ENCODE peak calls at places on chromosomes 6 and 20, in eight cellular contexts. One of them, this sample, is unnamed.
A peak's percentile ranks its signal among the peaks of the same experiment; 100 is the strongest.

GRCh38 chr6:39389372-39389767 is 66.9 kb upstream of the KCNK16 start:
- DNase-seq in spleen: no peak
- DNase-seq in left lung: no peak
- DNase-seq in psoas muscle: no peak
- DNase-seq in CD8-positive, alpha-beta T cell: no peak
- DNase-seq in aorta: no peak
- DNase-seq in hepatocyte: peak; percentile 29
- DNase-seq in kidney: no peak
- DNase-seq in this sample: no peak

GRCh38 chr6:24033284-24033683 is 92.7 kb upstream of the NRSN1 start:
- DNase-seq in CD8-positive, alpha-beta T cell: no peak
- DNase-seq in spleen: no peak
- DNase-seq in kidney: no peak
- DNase-seq in left lung: no peak
- DNase-seq in psoas muscle: no peak
- DNase-seq in hepatocyte: no peak
- DNase-seq in aorta: no peak
- DNase-seq in this sample: no peak

GRCh38 chr6:149453597-149454340 is 31.0 kb downstream of the ZC3H12D start:
- DNase-seq in hepatocyte: no peak
- DNase-seq in CD8-positive, alpha-beta T cell: no peak
- DNase-seq in psoas muscle: no peak
- DNase-seq in aorta: peak; percentile 51
- DNase-seq in left lung: no peak
- DNase-seq in kidney: no peak
- DNase-seq in spleen: peak; percentile 46
- DNase-seq in this sample: no peak

GRCh38 chr6:28903686-28904085 is 20.1 kb downstream of the TRIM27 start:
- DNase-seq in left lung: no peak
- DNase-seq in spleen: no peak
- DNase-seq in hepatocyte: no peak
- DNase-seq in psoas muscle: no peak
- DNase-seq in kidney: no peak
- DNase-seq in CD8-positive, alpha-beta T cell: no peak
- DNase-seq in aorta: no peak
- DNase-seq in this sample: no peak

GRCh38 chr6:151959086-151959485 is 151.6 kb downstream of the ESR1 start:
- DNase-seq in psoas muscle: no peak
- DNase-seq in hepatocyte: no peak
- DNase-seq in spleen: no peak
- DNase-seq in left lung: no peak
- DNase-seq in CD8-positive, alpha-beta T cell: no peak
- DNase-seq in aorta: no peak
- DNase-seq in kidney: no peak
- DNase-seq in this sample: no peak

GRCh38 chr20:32945710-32946221 is 58.5 kb downstream of the SUN5 start:
- DNase-seq in left lung: no peak
- DNase-seq in aorta: no peak
- DNase-seq in kidney: no peak
- DNase-seq in spleen: no peak
- DNase-seq in hepatocyte: no peak
- DNase-seq in psoas muscle: no peak
- DNase-seq in CD8-positive, alpha-beta T cell: no peak
- DNase-seq in this sample: no peak

GRCh38 chr20:59752101-59752586 is 147.8 kb downstream of the PHACTR3 start:
- DNase-seq in left lung: no peak
- DNase-seq in psoas muscle: no peak
- DNase-seq in spleen: peak; percentile 79
- DNase-seq in CD8-positive, alpha-beta T cell: no peak
- DNase-seq in hepatocyte: no peak
- DNase-seq in kidney: no peak
- DNase-seq in aorta: no peak
- DNase-seq in this sample: no peak

GRCh38 chr6:13296536-13296997 is 31.8 kb downstream of the TBC1D7 start:
- DNase-seq in kidney: no peak
- DNase-seq in left lung: no peak
- DNase-seq in psoas muscle: no peak
- DNase-seq in aorta: no peak
- DNase-seq in spleen: no peak
- DNase-seq in CD8-positive, alpha-beta T cell: no peak
- DNase-seq in hepatocyte: no peak
- DNase-seq in this sample: no peak

GRCh38 chr6:39930540-39930939 is 3.7 kb downstream of the MOCS1 start:
- DNase-seq in aorta: no peak
- DNase-seq in psoas muscle: no peak
- DNase-seq in spleen: no peak
- DNase-seq in hepatocyte: no peak
- DNase-seq in CD8-positive, alpha-beta T cell: no peak
- DNase-seq in kidney: no peak
- DNase-seq in left lung: no peak
- DNase-seq in this sample: no peak

GRCh38 chr6:145244712-145245111 is 490.6 kb downstream of the EPM2A start:
- DNase-seq in kidney: no peak
- DNase-seq in spleen: no peak
- DNase-seq in aorta: no peak
- DNase-seq in psoas muscle: no peak
- DNase-seq in left lung: no peak
- DNase-seq in hepatocyte: peak; percentile 21
- DNase-seq in CD8-positive, alpha-beta T cell: no peak
- DNase-seq in this sample: no peak

GRCh38 chr6:4274382-4275082 is 139.2 kb upstream of the ECI2 start:
- DNase-seq in hepatocyte: no peak
- DNase-seq in kidney: no peak
- DNase-seq in aorta: no peak
- DNase-seq in spleen: no peak
- DNase-seq in left lung: no peak
- DNase-seq in CD8-positive, alpha-beta T cell: no peak
- DNase-seq in psoas muscle: no peak
- DNase-seq in this sample: no peak

GRCh38 chr6:129671442-129672344 is 38.3 kb downstream of the ARHGAP18 start:
- DNase-seq in CD8-positive, alpha-beta T cell: peak; percentile 21
- DNase-seq in kidney: no peak
- DNase-seq in spleen: peak; percentile 85
- DNase-seq in hepatocyte: no peak
- DNase-seq in psoas muscle: peak; percentile 59
- DNase-seq in left lung: no peak
- DNase-seq in aorta: no peak
- DNase-seq in this sample: peak; percentile 19

GRCh38 chr6:37134622-37135191 is 35.2 kb upstream of the PIM1 start:
- DNase-seq in hepatocyte: peak; percentile 71
- DNase-seq in left lung: no peak
- DNase-seq in psoas muscle: peak; percentile 76
- DNase-seq in kidney: no peak
- DNase-seq in spleen: no peak
- DNase-seq in aorta: peak; percentile 84
- DNase-seq in CD8-positive, alpha-beta T cell: no peak
- DNase-seq in this sample: peak; percentile 9

GRCh38 chr6:43221774-43222101 is 7.5 kb downstream of the DNPH1 start:
- DNase-seq in psoas muscle: peak; percentile 35
- DNase-seq in aorta: peak; percentile 51
- DNase-seq in left lung: no peak
- DNase-seq in kidney: no peak
- DNase-seq in spleen: no peak
- DNase-seq in CD8-positive, alpha-beta T cell: no peak
- DNase-seq in hepatocyte: no peak
- DNase-seq in this sample: no peak

GRCh38 chr6:137709424-137710281 is 157.4 kb upstream of the TNFAIP3 start:
- DNase-seq in spleen: no peak
- DNase-seq in hepatocyte: no peak
- DNase-seq in left lung: no peak
- DNase-seq in aorta: no peak
- DNase-seq in psoas muscle: no peak
- DNase-seq in CD8-positive, alpha-beta T cell: no peak
- DNase-seq in kidney: no peak
- DNase-seq in this sample: peak; percentile 7

GRCh38 chr6:120608826-120609225 is 725.5 kb downstream of the TBC1D32 start:
- DNase-seq in spleen: no peak
- DNase-seq in aorta: no peak
- DNase-seq in CD8-positive, alpha-beta T cell: no peak
- DNase-seq in left lung: no peak
- DNase-seq in kidney: no peak
- DNase-seq in hepatocyte: no peak
- DNase-seq in psoas muscle: no peak
- DNase-seq in this sample: no peak

GRCh38 chr6:31723245-31723979 is at the start of gene MPIG6B:
- DNase-seq in hepatocyte: no peak
- DNase-seq in aorta: no peak
- DNase-seq in left lung: no peak
- DNase-seq in CD8-positive, alpha-beta T cell: no peak
- DNase-seq in kidney: no peak
- DNase-seq in spleen: peak; percentile 83
- DNase-seq in psoas muscle: no peak
- DNase-seq in this sample: no peak

GRCh38 chr6:169852504-169853195 is 101.2 kb downstream of the ERMARD start:
- DNase-seq in hepatocyte: no peak
- DNase-seq in aorta: no peak
- DNase-seq in left lung: no peak
- DNase-seq in kidney: no peak
- DNase-seq in spleen: peak; percentile 54
- DNase-seq in psoas muscle: no peak
- DNase-seq in CD8-positive, alpha-beta T cell: no peak
- DNase-seq in this sample: no peak

DNA sequence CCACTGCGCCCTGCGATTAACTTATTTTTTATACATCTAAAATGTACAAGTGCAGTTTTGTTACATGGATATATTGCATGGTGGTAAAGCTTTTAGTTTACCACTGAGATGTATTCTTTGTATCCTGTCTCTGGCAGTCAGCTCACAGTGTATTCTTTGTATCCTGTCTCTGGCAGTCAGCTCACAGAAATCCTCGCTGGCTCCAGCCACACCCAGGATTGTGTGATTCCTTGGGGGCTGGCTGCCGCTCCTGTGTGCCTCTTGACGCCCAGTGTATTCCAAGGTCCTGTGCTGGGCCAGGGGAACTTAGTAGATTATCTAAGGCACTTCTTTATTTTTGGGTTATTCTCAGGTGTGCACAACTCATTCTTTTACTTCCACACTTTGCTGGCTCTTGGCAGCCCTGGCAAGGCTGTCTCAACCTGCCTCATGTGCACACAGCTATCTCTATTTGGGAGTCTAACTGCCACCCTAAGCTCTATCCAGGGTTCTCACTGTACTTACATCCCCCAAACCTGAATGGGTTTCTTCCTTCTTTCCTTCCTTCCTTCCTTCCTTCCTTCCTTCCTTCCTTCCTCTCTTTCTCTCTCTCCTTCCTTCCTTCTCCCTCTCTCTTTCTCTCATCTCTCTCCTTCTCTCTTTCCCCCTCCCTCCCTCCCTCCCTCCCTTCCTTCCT is 12.4 kb upstream of the RNF24 start:
- DNase-seq in CD8-positive, alpha-beta T cell: no peak
- DNase-seq in psoas muscle: no peak
- DNase-seq in aorta: no peak
- DNase-seq in spleen: no peak
- DNase-seq in left lung: no peak
- DNase-seq in kidney: no peak
- DNase-seq in hepatocyte: no peak
- DNase-seq in this sample: no peak
- H3K27ac ChIP-seq in CD8-positive, alpha-beta T cell: no peak overlapping the region
- H3K27ac ChIP-seq in psoas muscle: no peak overlapping the region
- H3K27ac ChIP-seq in aorta: no peak overlapping the region
- H3K27ac ChIP-seq in spleen: no peak overlapping the region
- H3K27ac ChIP-seq in left lung: no peak overlapping the region
- H3K27ac ChIP-seq in kidney: no peak overlapping the region
- H3K27ac ChIP-seq in hepatocyte: no peak overlapping the region
- H3K27ac ChIP-seq in this sample: no peak overlapping the region

DNA sequence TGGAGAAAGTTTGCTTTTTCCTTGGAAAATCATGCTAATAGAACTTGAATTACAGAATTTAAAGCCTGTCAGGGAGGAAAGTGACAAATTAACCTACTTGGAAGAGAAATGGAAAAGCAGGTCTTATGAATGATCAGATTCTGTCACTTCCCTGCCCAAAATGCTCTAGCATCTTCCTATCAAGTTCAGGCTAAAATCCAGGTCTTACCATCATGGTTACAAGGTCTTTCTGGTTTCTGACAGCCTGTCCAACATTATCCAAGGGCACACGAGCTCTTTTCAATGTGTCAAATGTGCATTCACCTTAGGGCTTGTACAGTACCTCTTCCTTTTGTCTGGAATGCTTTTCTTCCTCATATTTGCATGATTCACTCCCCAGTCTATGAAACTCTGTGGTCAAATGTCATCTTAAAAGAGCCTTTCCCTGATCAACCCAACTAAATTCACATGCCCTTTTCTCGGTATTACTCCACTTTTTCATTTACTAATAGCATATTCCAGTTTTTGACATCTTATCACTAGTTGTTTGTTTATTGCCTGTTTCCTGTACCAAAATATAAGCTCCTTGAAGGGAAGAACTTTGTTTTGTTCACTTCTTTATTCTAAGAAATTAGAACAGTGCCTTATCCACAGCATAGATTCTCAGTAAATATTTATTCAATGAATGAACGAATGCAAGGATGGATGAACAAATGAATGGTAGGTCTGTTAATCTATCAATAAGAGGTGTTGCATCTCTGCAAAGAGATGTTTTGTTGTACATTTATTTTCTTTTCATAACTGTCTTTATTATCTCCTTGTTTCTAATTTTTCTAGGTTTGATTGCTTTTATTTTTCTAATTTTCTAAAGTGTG is 139.5 kb downstream of the BCAS1 start:
- DNase-seq in kidney: no peak
- DNase-seq in aorta: no peak
- DNase-seq in CD8-positive, alpha-beta T cell: no peak
- DNase-seq in hepatocyte: no peak
- DNase-seq in left lung: no peak
- DNase-seq in psoas muscle: no peak
- DNase-seq in spleen: no peak
- DNase-seq in this sample: no peak
- H3K27ac ChIP-seq in kidney: no peak overlapping the region
- H3K27ac ChIP-seq in aorta: no peak overlapping the region
- H3K27ac ChIP-seq in CD8-positive, alpha-beta T cell: no peak overlapping the region
- H3K27ac ChIP-seq in hepatocyte: no peak overlapping the region
- H3K27ac ChIP-seq in left lung: no peak overlapping the region
- H3K27ac ChIP-seq in psoas muscle: no peak overlapping the region
- H3K27ac ChIP-seq in spleen: peak overlapping the region; percentile 71
- H3K27ac ChIP-seq in this sample: no peak overlapping the region

DNA sequence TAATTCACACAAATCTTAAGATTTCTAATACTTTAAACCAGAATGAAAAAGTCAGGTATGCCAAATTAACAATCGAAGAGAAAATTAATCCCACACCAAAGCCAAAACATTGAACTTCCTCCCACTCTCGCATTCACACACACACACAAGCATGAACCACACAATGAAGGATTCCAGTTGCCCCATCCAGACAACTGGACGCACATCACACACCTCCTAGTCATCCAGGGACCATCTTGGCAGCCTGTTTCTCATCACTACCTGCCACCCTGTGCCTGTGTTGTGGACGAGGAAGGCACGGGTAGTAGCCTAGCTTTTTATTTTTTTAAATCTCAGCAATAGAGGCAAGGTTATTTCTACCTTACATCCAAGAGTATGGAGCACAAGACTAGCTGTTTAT is 15.2 kb downstream of the B4GALT5 start:
- DNase-seq in CD8-positive, alpha-beta T cell: no peak
- DNase-seq in hepatocyte: no peak
- DNase-seq in kidney: no peak
- DNase-seq in spleen: no peak
- DNase-seq in left lung: no peak
- DNase-seq in aorta: no peak
- DNase-seq in psoas muscle: no peak
- DNase-seq in this sample: no peak
- H3K27ac ChIP-seq in CD8-positive, alpha-beta T cell: no peak overlapping the region
- H3K27ac ChIP-seq in hepatocyte: peak overlapping the region; percentile 63
- H3K27ac ChIP-seq in kidney: no peak overlapping the region
- H3K27ac ChIP-seq in spleen: no peak overlapping the region
- H3K27ac ChIP-seq in left lung: no peak overlapping the region
- H3K27ac ChIP-seq in aorta: no peak overlapping the region
- H3K27ac ChIP-seq in psoas muscle: peak overlapping the region; percentile 61
- H3K27ac ChIP-seq in this sample: no peak overlapping the region

GRCh38 chr6:131754715-131755567 is 44.1 kb upstream of the CTAGE9 start:
- DNase-seq in aorta: no peak
- DNase-seq in left lung: no peak
- DNase-seq in kidney: no peak
- DNase-seq in CD8-positive, alpha-beta T cell: no peak
- DNase-seq in hepatocyte: no peak
- DNase-seq in spleen: no peak
- DNase-seq in psoas muscle: no peak
- DNase-seq in this sample: no peak
- H3K27ac ChIP-seq in aorta: no peak overlapping the region
- H3K27ac ChIP-seq in left lung: no peak overlapping the region
- H3K27ac ChIP-seq in kidney: no peak overlapping the region
- H3K27ac ChIP-seq in CD8-positive, alpha-beta T cell: no peak overlapping the region
- H3K27ac ChIP-seq in hepatocyte: no peak overlapping the region
- H3K27ac ChIP-seq in spleen: no peak overlapping the region
- H3K27ac ChIP-seq in psoas muscle: no peak overlapping the region
- H3K27ac ChIP-seq in this sample: no peak overlapping the region